ENCODE peak calls at places on chromosomes 2 and 18, in four cellular contexts. One of them, this sample, is unnamed.

GRCh38 chr2:40201425-40201824 is 250.5 kb downstream of the SLC8A1 start:
- DNase-seq in CD4-positive, alpha-beta T cell: no peak
- DNase-seq in cardiac fibroblast: peak; percentile 35
- DNase-seq in foreskin fibroblast: no peak
- DNase-seq in this sample: no peak

GRCh38 chr2:128451084-128451483 is 132.4 kb upstream of the HS6ST1 start:
- DNase-seq in CD4-positive, alpha-beta T cell: no peak
- DNase-seq in cardiac fibroblast: no peak
- DNase-seq in foreskin fibroblast: no peak
- DNase-seq in this sample: no peak

GRCh38 chr2:84897773-84898172 is 7.7 kb upstream of the TMSB10 start:
- DNase-seq in CD4-positive, alpha-beta T cell: no peak
- DNase-seq in cardiac fibroblast: no peak
- DNase-seq in foreskin fibroblast: no peak
- DNase-seq in this sample: no peak

GRCh38 chr2:180907731-180908130 is 72.7 kb upstream of the UBE2E3 start:
- DNase-seq in CD4-positive, alpha-beta T cell: no peak
- DNase-seq in cardiac fibroblast: peak; percentile 77
- DNase-seq in foreskin fibroblast: peak; percentile 67
- DNase-seq in this sample: no peak

GRCh38 chr18:68234115-68234514 is 480.8 kb downstream of the TMX3 start:
- DNase-seq in CD4-positive, alpha-beta T cell: no peak
- DNase-seq in cardiac fibroblast: peak; percentile 47
- DNase-seq in foreskin fibroblast: no peak
- DNase-seq in this sample: no peak

GRCh38 chr2:145394181-145394580 is 874.3 kb upstream of the ZEB2 start:
- DNase-seq in CD4-positive, alpha-beta T cell: no peak
- DNase-seq in cardiac fibroblast: no peak
- DNase-seq in foreskin fibroblast: no peak
- DNase-seq in this sample: no peak

GRCh38 chr2:237594514-237594871 is 4.0 kb upstream of the RAB17 start:
- DNase-seq in CD4-positive, alpha-beta T cell: no peak
- DNase-seq in cardiac fibroblast: no peak
- DNase-seq in foreskin fibroblast: no peak
- DNase-seq in this sample: no peak

GRCh38 chr18:23412351-23412964 is 40.6 kb upstream of the RIOK3 start:
- DNase-seq in CD4-positive, alpha-beta T cell: no peak
- DNase-seq in cardiac fibroblast: no peak
- DNase-seq in foreskin fibroblast: no peak
- DNase-seq in this sample: no peak

GRCh38 chr18:35355140-35355618 is 11.0 kb upstream of the ZNF24 start:
- DNase-seq in CD4-positive, alpha-beta T cell: peak; percentile 46
- DNase-seq in cardiac fibroblast: peak; percentile 88
- DNase-seq in foreskin fibroblast: peak; percentile 82
- DNase-seq in this sample: peak; percentile 62

GRCh38 chr2:44807344-44808025 is 134.0 kb upstream of the SIX3 start:
- DNase-seq in CD4-positive, alpha-beta T cell: no peak
- DNase-seq in cardiac fibroblast: no peak
- DNase-seq in foreskin fibroblast: no peak
- DNase-seq in this sample: no peak

GRCh38 chr18:79786781-79787526 is 10.8 kb upstream of the KCNG2 start:
- DNase-seq in CD4-positive, alpha-beta T cell: no peak
- DNase-seq in cardiac fibroblast: peak; percentile 81
- DNase-seq in foreskin fibroblast: peak; percentile 37
- DNase-seq in this sample: no peak

GRCh38 chr2:216031960-216032689 is 18.8 kb upstream of the MREG start:
- DNase-seq in CD4-positive, alpha-beta T cell: no peak
- DNase-seq in cardiac fibroblast: peak; percentile 83
- DNase-seq in foreskin fibroblast: peak; percentile 62
- DNase-seq in this sample: peak; percentile 47

GRCh38 chr2:157825885-157826284 is 50.2 kb downstream of the ACVR1 start:
- DNase-seq in CD4-positive, alpha-beta T cell: no peak
- DNase-seq in cardiac fibroblast: peak; percentile 44
- DNase-seq in foreskin fibroblast: peak; percentile 75
- DNase-seq in this sample: no peak

GRCh38 chr2:29064746-29065478 is 9.4 kb downstream of the PCARE start:
- DNase-seq in CD4-positive, alpha-beta T cell: no peak
- DNase-seq in cardiac fibroblast: no peak
- DNase-seq in foreskin fibroblast: no peak
- DNase-seq in this sample: no peak

GRCh38 chr2:64018715-64019082 is 529 bp downstream of the VPS54 start:
- DNase-seq in CD4-positive, alpha-beta T cell: peak; percentile 26
- DNase-seq in cardiac fibroblast: peak; percentile 53
- DNase-seq in foreskin fibroblast: peak; percentile 23
- DNase-seq in this sample: no peak

DNA sequence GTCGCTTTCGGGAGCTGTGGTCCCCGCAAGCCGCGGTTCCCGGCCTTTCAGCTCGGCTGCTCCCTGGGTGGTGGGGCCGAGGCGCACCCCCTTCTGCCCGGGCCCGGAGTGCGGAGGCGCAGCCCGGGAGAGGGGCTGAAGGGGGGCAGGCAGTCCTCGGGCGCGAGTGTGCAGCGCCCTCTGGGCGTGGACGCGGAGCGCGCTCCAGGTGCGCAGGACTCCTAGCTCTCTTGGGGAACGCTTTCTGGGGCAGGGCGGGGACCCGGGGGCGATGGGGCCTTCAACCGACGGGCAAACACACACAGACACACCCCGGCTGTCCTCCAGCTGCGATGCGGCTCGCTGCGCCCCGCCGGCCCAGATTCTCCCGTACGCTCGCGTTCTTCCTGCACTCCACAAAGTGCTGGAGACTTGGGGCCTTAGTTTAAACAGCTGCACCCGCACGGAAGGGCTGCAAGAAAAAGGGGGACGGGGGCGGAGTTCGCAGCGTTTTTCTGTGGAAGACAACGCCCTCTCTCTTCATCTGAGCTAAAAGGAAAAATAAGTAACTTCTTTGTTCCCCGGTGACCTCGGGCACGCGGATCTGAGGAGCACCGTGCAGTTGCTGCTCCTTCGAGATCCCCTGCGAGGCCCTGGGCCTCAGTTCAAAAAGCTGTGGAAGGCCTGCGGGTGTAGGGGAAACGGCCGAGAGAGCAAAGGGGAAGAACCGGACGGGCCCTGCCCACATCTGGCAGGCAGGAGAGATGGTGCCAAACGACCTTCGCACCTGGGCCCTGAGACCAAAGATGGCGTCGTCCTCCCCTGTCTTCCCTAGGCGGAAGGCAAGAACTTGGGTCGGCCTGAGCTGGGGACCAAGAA is 593 bp upstream of the SDC1 start:
- DNase-seq in CD4-positive, alpha-beta T cell: no peak
- DNase-seq in cardiac fibroblast: peak; percentile 49
- DNase-seq in foreskin fibroblast: no peak
- DNase-seq in this sample: peak; percentile 86
- TF ChIP-seq CTCF in CD4-positive, alpha-beta T cell: no peak
- TF ChIP-seq CTCF in cardiac fibroblast: peak; percentile 29
- TF ChIP-seq CTCF in foreskin fibroblast: peak; percentile 54
- TF ChIP-seq CTCF in this sample: peak; percentile 59

DNA sequence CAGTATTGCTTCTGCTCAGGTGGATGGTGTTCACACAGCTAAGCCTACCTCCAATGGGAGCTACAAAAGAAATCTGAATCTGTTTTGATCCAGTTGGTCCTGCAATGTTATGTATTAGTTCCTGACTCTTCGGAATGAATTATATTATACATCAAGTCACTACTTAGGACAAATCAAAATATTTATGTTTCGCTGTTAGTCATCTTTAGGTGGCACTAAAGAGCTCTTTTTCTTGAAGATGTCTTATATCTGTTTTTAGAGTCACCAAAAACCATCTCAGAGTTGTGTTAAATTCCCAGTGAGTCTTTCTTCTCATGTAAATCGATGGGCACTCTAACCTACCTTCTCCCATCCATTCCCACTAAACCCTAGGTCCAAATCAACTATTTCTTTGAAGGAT is 2.2 kb downstream of the DNER start:
- DNase-seq in CD4-positive, alpha-beta T cell: no peak
- DNase-seq in cardiac fibroblast: peak; percentile 42
- DNase-seq in foreskin fibroblast: no peak
- DNase-seq in this sample: peak; percentile 33
- TF ChIP-seq CTCF in CD4-positive, alpha-beta T cell: no peak
- TF ChIP-seq CTCF in cardiac fibroblast: no peak
- TF ChIP-seq CTCF in foreskin fibroblast: no peak
- TF ChIP-seq CTCF in this sample: no peak

DNA sequence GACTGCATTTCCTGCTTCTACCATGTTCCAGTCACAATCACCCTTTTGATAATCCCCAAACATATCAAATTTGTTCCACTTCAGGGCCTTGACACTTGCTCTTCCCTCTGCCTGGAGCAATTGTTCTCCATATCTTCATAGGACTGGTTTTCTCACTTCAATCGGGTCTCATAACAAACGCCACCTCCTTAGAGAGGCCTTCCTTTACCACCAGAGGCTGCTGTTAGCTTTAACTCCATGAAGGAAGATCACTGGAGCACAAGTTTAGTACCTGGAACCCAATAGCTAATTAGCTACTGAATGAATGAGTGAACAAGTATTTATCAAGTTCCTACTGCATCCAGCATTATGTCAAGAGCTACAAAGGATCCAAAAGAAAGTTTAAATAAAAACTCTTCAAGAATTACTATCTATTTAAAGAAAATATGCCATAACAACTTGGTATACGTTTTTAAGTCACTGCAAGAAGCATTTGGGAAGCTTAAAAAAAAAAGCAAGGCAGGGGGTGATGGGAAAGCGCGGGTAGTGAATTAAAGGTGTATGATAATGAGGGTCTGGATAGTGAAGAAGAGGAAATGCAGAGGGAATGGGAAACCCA is 58.8 kb downstream of the BAZ2B start:
- DNase-seq in CD4-positive, alpha-beta T cell: no peak
- DNase-seq in cardiac fibroblast: peak; percentile 33
- DNase-seq in foreskin fibroblast: no peak
- DNase-seq in this sample: no peak
- TF ChIP-seq CTCF in CD4-positive, alpha-beta T cell: no peak
- TF ChIP-seq CTCF in cardiac fibroblast: peak; percentile 28
- TF ChIP-seq CTCF in foreskin fibroblast: peak; percentile 22
- TF ChIP-seq CTCF in this sample: no peak

DNA sequence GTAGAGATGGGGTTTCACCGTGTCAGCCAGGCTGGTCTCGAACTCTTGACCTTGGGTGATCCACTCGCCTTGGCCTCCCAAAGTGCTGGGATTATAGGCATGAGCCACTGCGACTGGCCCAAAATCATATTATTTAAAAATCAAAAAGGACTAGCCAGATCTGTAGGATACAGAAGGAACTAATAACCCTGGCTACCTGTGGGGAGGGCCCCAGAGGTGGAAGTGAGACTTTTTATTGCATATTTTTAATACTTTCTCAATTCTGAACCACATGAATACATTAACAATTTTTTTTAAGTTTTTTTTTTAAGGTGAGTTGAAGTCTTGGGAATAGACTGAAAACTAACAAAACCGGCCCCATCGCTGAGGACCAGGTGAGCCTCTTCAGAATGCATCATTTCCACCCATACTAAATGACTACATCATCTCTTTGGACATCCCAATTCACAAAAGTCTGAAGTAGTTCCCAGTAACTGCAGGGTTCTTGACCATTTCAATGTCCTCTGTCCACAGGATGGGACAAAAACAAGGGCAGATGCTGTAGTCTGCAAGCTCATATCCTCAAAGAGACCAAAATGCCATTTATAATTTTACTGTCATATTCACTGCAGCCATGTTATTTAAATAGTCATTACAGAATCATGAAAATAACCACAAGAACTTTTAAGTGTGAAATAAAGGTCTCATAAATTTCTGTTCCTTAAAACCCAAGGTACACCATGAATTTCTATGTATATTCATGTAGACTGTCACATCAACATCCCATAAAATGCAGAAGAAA is 21.4 kb downstream of the RPL31 start:
- DNase-seq in CD4-positive, alpha-beta T cell: no peak
- DNase-seq in cardiac fibroblast: no peak
- DNase-seq in foreskin fibroblast: no peak
- DNase-seq in this sample: no peak
- TF ChIP-seq CTCF in CD4-positive, alpha-beta T cell: no peak
- TF ChIP-seq CTCF in cardiac fibroblast: no peak
- TF ChIP-seq CTCF in foreskin fibroblast: no peak
- TF ChIP-seq CTCF in this sample: no peak

DNA sequence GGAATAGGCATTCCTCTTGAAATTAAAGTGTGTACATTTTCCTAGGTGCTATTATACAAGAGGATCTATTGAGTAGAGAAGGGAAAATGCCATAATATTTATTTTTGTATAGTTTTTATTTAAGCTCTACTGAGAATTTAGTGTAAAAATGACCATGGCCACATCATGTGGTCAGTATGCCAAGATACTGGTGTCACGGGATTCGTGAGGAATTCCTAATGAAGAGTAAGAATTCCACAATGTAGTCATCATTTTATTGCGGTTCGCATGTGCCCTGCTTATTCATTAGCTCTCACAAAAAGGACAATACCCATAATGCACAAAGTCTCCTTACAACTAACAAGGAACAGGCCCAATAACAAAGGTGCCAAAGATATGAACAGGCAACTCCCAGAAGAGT is 39.3 kb upstream of the PARD3B start:
- DNase-seq in CD4-positive, alpha-beta T cell: no peak
- DNase-seq in cardiac fibroblast: peak; percentile 76
- DNase-seq in foreskin fibroblast: peak; percentile 70
- DNase-seq in this sample: no peak
- TF ChIP-seq CTCF in CD4-positive, alpha-beta T cell: no peak
- TF ChIP-seq CTCF in cardiac fibroblast: no peak
- TF ChIP-seq CTCF in foreskin fibroblast: no peak
- TF ChIP-seq CTCF in this sample: no peak

DNA sequence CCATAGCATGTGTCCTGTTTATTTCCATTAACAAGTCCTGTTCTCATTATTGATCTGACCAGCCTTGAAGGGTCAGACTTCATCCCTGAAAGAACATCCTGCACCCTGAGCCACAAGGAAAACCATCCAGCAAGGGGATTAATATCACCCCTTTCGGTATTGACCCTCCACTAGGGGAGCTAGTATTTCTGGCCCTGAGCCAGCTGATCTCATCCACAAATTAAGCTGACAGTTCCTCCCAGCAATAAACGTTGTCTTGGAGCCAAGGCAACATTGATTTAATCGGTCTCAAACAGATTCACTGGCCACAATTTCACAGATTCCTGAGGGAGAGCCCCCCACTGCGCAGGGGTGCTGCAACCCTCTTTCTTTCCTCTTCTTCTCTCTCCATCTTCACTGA is 353.1 kb upstream of the FANCL start:
- DNase-seq in CD4-positive, alpha-beta T cell: no peak
- DNase-seq in cardiac fibroblast: no peak
- DNase-seq in foreskin fibroblast: no peak
- DNase-seq in this sample: no peak
- TF ChIP-seq CTCF in CD4-positive, alpha-beta T cell: no peak
- TF ChIP-seq CTCF in cardiac fibroblast: no peak
- TF ChIP-seq CTCF in foreskin fibroblast: no peak
- TF ChIP-seq CTCF in this sample: no peak

GRCh38 chr2:239379641-239380170 is 21.1 kb downstream of the HDAC4 start:
- DNase-seq in CD4-positive, alpha-beta T cell: no peak
- DNase-seq in cardiac fibroblast: no peak
- DNase-seq in foreskin fibroblast: no peak
- DNase-seq in this sample: no peak
- TF ChIP-seq CTCF in CD4-positive, alpha-beta T cell: no peak
- TF ChIP-seq CTCF in cardiac fibroblast: no peak
- TF ChIP-seq CTCF in foreskin fibroblast: no peak
- TF ChIP-seq CTCF in this sample: no peak

GRCh38 chr2:159497256-159497655 is 119.1 kb downstream of the BAZ2B start:
- DNase-seq in CD4-positive, alpha-beta T cell: no peak
- DNase-seq in cardiac fibroblast: peak; percentile 93
- DNase-seq in foreskin fibroblast: peak; percentile 88
- DNase-seq in this sample: no peak

GRCh38 chr2:159501743-159502142 is 114.6 kb downstream of the BAZ2B start:
- DNase-seq in CD4-positive, alpha-beta T cell: no peak
- DNase-seq in cardiac fibroblast: no peak
- DNase-seq in foreskin fibroblast: no peak
- DNase-seq in this sample: no peak

GRCh38 chr2:159497857-159498256 is 118.5 kb downstream of the BAZ2B start:
- DNase-seq in CD4-positive, alpha-beta T cell: no peak
- DNase-seq in cardiac fibroblast: no peak
- DNase-seq in foreskin fibroblast: no peak
- DNase-seq in this sample: no peak
- TF ChIP-seq CTCF in CD4-positive, alpha-beta T cell: no peak
- TF ChIP-seq CTCF in cardiac fibroblast: no peak
- TF ChIP-seq CTCF in foreskin fibroblast: no peak
- TF ChIP-seq CTCF in this sample: no peak

GRCh38 chr18:10442551-10442971 is 11.9 kb upstream of the APCDD1 start:
- DNase-seq in CD4-positive, alpha-beta T cell: no peak
- DNase-seq in cardiac fibroblast: no peak
- DNase-seq in foreskin fibroblast: no peak
- DNase-seq in this sample: no peak
- TF ChIP-seq CTCF in CD4-positive, alpha-beta T cell: no peak
- TF ChIP-seq CTCF in cardiac fibroblast: no peak
- TF ChIP-seq CTCF in foreskin fibroblast: peak; percentile 14
- TF ChIP-seq CTCF in this sample: no peak